ENCODE peak calls at places on chromosomes 16 and 17, in ten cellular contexts. L is left ventricle myocardium inferior; H is ovary; P is fibroblast of lung; R is right lobe of liver; B is CD8-positive, alpha-beta T cell; S is IMR-90; X is CD8-positive, alpha-beta memory T cell; T is gastrocnemius medialis; G is lower lobe of right lung. W is an unnamed sample. For H3K36me3 and H3K27me3, the result is how much of the 10 kb centered on the place peaks cover.

GRCh38 chr17:3683054-3683511 is 12.9 kb downstream of the P2RX5 start:
- DNase-seq in B (peak), S (no peak), P (no peak), R (no peak), G (no peak), X (peak), L (no peak), T (no peak), H (no peak), W (peak)

GRCh38 chr16:24850289-24850931 is 4.6 kb downstream of the SLC5A11 start:
- DNase-seq in R (no peak), B (no peak), T (no peak), L (no peak), G (no peak), P (peak), H (no peak), X (no peak), S (peak), W (no peak)

GRCh38 chr16:7113949-7114348 is 218.7 kb upstream of the RBFOX1 start:
- DNase-seq in S (no peak), L (no peak), T (no peak), P (no peak), R (no peak), G (no peak), B (no peak), X (no peak), H (no peak), W (no peak)

GRCh38 chr16:78275420-78275819 is 176.0 kb downstream of the WWOX start:
- DNase-seq in R (no peak), H (no peak), X (no peak), S (no peak), T (no peak), G (no peak), B (no peak), P (no peak), L (no peak), W (no peak)

GRCh38 chr16:67945392-67945933 is 1.5 kb upstream of the LCAT start:
- DNase-seq in T (no peak), S (no peak), H (no peak), R (no peak), L (no peak), G (no peak), X (no peak), B (no peak), P (no peak), W (no peak)

GRCh38 chr16:54265558-54266213 is 20.9 kb downstream of the IRX3 start:
- DNase-seq in B (no peak), H (no peak), P (no peak), X (no peak), L (no peak), G (no peak), R (peak), S (no peak), T (no peak), W (no peak)

GRCh38 chr17:80337195-80337895 is 76.7 kb downstream of the RNF213 start:
- DNase-seq in H (peak), T (no peak), B (no peak), R (no peak), L (no peak), X (no peak), P (no peak), S (no peak), G (no peak), W (no peak)

GRCh38 chr17:74516561-74516960 is 14.7 kb downstream of the CD300LB start:
- DNase-seq in G (no peak), S (no peak), X (no peak), T (no peak), B (no peak), H (no peak), L (no peak), P (no peak), R (no peak), W (no peak)

GRCh38 chr17:79369532-79369931 is 241.3 kb downstream of the RBFOX3 start:
- DNase-seq in H (no peak), S (no peak), X (no peak), P (no peak), L (no peak), R (no peak), G (no peak), B (no peak), T (no peak), W (no peak)

GRCh38 chr17:46011711-46012505 is 12.9 kb downstream of the STH start:
- DNase-seq in S (no peak), B (no peak), X (no peak), H (no peak), P (no peak), L (no peak), G (no peak), T (no peak), R (no peak), W (no peak)

GRCh38 chr16:24139282-24139681 is 116.9 kb upstream of the CACNG3 start:
- DNase-seq in X (no peak), P (no peak), B (no peak), H (no peak), T (no peak), S (no peak), L (no peak), G (no peak), R (no peak), W (no peak)

GRCh38 chr16:79064259-79064658 is 536.3 kb downstream of the MAF start:
- DNase-seq in L (no peak), T (no peak), X (no peak), G (no peak), H (no peak), B (no peak), P (no peak), R (no peak), S (no peak), W (no peak)

GRCh38 chr17:45315583-45316270 is 1.1 kb downstream of the MAP3K14 start:
- DNase-seq in T (no peak), R (no peak), X (no peak), B (no peak), L (no peak), G (no peak), S (no peak), P (no peak), H (no peak), W (no peak)

GRCh38 chr17:21027031-21027430 is 15.8 kb downstream of the USP22 start:
- DNase-seq in H (no peak), T (no peak), S (no peak), X (no peak), P (no peak), G (no peak), B (no peak), L (no peak), R (peak), W (no peak)
- H3K36me3 ChIP-seq in H (under half), T (under half), S (under half), X (under half), P (under half), G (half or more), B (under half), L (half or more), R (under half), W (under half)

GRCh38 chr17:83194189-83194565 is 114.8 kb downstream of the METRNL start:
- DNase-seq in X (peak), T (no peak), R (peak), H (peak), P (no peak), S (no peak), B (no peak), G (peak), L (no peak), W (no peak)
- H3K27me3 ChIP-seq in X (under half), T (under half), R (under half), H (under half), P (under half), S (under half), B (under half), G (under half), L (under half), W (under half)

DNA sequence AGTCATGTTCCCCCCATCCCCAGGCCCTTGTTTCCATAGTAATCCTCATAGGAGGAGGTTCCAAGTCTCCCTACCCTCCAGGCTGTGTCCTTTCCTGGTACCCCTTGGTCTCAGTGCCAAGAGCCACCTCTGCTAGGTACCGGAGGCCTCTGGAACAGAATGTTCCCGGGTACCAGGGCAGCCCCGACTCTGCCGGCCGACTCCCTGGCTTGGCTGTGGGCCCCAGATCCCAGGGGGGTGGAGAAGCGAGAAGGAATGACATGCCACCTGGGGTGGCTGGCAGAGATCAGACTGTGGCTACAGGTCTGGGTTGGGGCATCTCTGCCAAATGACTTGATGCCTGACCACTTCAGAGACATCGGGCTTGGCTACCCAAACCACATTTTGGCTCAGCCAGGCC is 3.6 kb downstream of the STAC2 start:
- DNase-seq in H (no peak), B (no peak), S (no peak), R (no peak), L (no peak), X (no peak), G (no peak), T (no peak), P (no peak), W (no peak)
- H3K36me3 ChIP-seq in H (under half), B (under half), S (under half), R (under half), L (under half), X (under half), G (under half), T (under half), P (under half), W (under half)

DNA sequence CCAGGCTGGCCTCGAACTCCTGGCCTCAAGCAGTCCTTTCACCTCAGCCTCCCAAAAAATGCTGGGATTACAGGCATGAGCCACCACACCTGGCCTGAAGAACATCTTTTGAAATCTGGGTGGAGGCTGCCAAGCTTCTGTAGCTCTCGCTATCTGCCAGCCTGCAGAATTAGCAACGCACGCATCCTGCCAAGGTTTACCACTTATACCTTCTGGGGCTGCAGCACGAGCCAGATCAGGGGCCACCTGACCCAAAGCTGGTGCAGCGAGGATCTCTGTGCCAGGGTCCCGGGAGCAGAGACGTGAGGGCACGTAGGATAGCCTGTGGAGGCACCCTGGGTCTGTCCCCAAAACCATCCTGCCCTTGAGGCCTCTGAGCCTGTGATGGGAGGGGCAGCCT is 22.2 kb downstream of the SLC38A8 start:
- DNase-seq in H (no peak), T (no peak), B (no peak), S (no peak), P (no peak), R (no peak), X (no peak), L (peak), G (no peak), W (no peak)
- H3K27me3 ChIP-seq in H (under half), T (under half), B (under half), S (under half), P (under half), R (under half), X (under half), L (under half), G (under half), W (under half)

GRCh38 chr16:16047761-16048160 is 98.3 kb downstream of the ABCC1 start:
- DNase-seq in B (no peak), R (no peak), G (no peak), S (no peak), P (no peak), L (no peak), X (no peak), H (no peak), T (no peak), W (no peak)
- H3K36me3 ChIP-seq in B (under half), R (under half), G (half or more), S (half or more), P (under half), L (half or more), X (under half), H (under half), T (under half), W (under half)